ENCODE peak calls at places on chromosomes 16 and 17, in eight cellular contexts. One of them, this sample, is unnamed.

GRCh38 chr16:85136213-85136704 is 24.0 kb upstream of the CIBAR2 start:
- DNase-seq in foreskin fibroblast: peak
- DNase-seq in breast epithelium: no peak
- DNase-seq in body of pancreas: no peak
- DNase-seq in kidney: peak
- DNase-seq in CD4-positive, alpha-beta T cell: no peak
- DNase-seq in mucosa of descending colon: no peak
- DNase-seq in bronchial epithelial cell: no peak
- DNase-seq in this sample: peak

GRCh38 chr17:77927777-77928518 is 30.6 kb upstream of the TNRC6C start:
- DNase-seq in foreskin fibroblast: no peak
- DNase-seq in breast epithelium: no peak
- DNase-seq in body of pancreas: no peak
- DNase-seq in kidney: no peak
- DNase-seq in CD4-positive, alpha-beta T cell: no peak
- DNase-seq in mucosa of descending colon: no peak
- DNase-seq in bronchial epithelial cell: no peak
- DNase-seq in this sample: no peak

GRCh38 chr17:81277421-81277820 is 17.7 kb downstream of the SLC38A10 start:
- DNase-seq in foreskin fibroblast: peak
- DNase-seq in breast epithelium: no peak
- DNase-seq in body of pancreas: no peak
- DNase-seq in kidney: peak
- DNase-seq in CD4-positive, alpha-beta T cell: no peak
- DNase-seq in mucosa of descending colon: peak
- DNase-seq in bronchial epithelial cell: no peak
- DNase-seq in this sample: no peak

GRCh38 chr16:24525970-24526559 is 13.3 kb upstream of the RBBP6 start:
- DNase-seq in foreskin fibroblast: peak
- DNase-seq in breast epithelium: no peak
- DNase-seq in body of pancreas: peak
- DNase-seq in kidney: no peak
- DNase-seq in CD4-positive, alpha-beta T cell: no peak
- DNase-seq in mucosa of descending colon: no peak
- DNase-seq in bronchial epithelial cell: peak
- DNase-seq in this sample: no peak

GRCh38 chr17:68705331-68706166 is 104.4 kb upstream of the FAM20A start:
- DNase-seq in foreskin fibroblast: peak
- DNase-seq in breast epithelium: no peak
- DNase-seq in body of pancreas: no peak
- DNase-seq in kidney: no peak
- DNase-seq in CD4-positive, alpha-beta T cell: no peak
- DNase-seq in mucosa of descending colon: no peak
- DNase-seq in bronchial epithelial cell: no peak
- DNase-seq in this sample: no peak

GRCh38 chr17:73552300-73553088 is 91.8 kb downstream of the SDK2 start:
- DNase-seq in foreskin fibroblast: no peak
- DNase-seq in breast epithelium: no peak
- DNase-seq in body of pancreas: no peak
- DNase-seq in kidney: no peak
- DNase-seq in CD4-positive, alpha-beta T cell: no peak
- DNase-seq in mucosa of descending colon: no peak
- DNase-seq in bronchial epithelial cell: no peak
- DNase-seq in this sample: no peak

GRCh38 chr17:65013613-65014391 is 42.7 kb downstream of the GNA13 start:
- DNase-seq in foreskin fibroblast: peak
- DNase-seq in breast epithelium: no peak
- DNase-seq in body of pancreas: no peak
- DNase-seq in kidney: no peak
- DNase-seq in CD4-positive, alpha-beta T cell: no peak
- DNase-seq in mucosa of descending colon: no peak
- DNase-seq in bronchial epithelial cell: peak
- DNase-seq in this sample: peak

GRCh38 chr16:88807142-88807625 is 3.6 kb downstream of the CDT1 start:
- DNase-seq in foreskin fibroblast: no peak
- DNase-seq in breast epithelium: no peak
- DNase-seq in body of pancreas: no peak
- DNase-seq in kidney: peak
- DNase-seq in CD4-positive, alpha-beta T cell: no peak
- DNase-seq in mucosa of descending colon: no peak
- DNase-seq in bronchial epithelial cell: no peak
- DNase-seq in this sample: no peak

GRCh38 chr17:43732961-43733360 is 25.6 kb downstream of the SOST start:
- DNase-seq in foreskin fibroblast: peak
- DNase-seq in breast epithelium: no peak
- DNase-seq in body of pancreas: no peak
- DNase-seq in kidney: no peak
- DNase-seq in CD4-positive, alpha-beta T cell: no peak
- DNase-seq in mucosa of descending colon: no peak
- DNase-seq in bronchial epithelial cell: peak
- DNase-seq in this sample: no peak

GRCh38 chr16:84720180-84720579 is 20.4 kb downstream of the USP10 start:
- DNase-seq in foreskin fibroblast: peak
- DNase-seq in breast epithelium: no peak
- DNase-seq in body of pancreas: no peak
- DNase-seq in kidney: no peak
- DNase-seq in CD4-positive, alpha-beta T cell: no peak
- DNase-seq in mucosa of descending colon: no peak
- DNase-seq in bronchial epithelial cell: no peak
- DNase-seq in this sample: no peak

GRCh38 chr16:81494434-81494806 is 49.8 kb downstream of the CMIP start:
- DNase-seq in foreskin fibroblast: no peak
- DNase-seq in breast epithelium: no peak
- DNase-seq in body of pancreas: no peak
- DNase-seq in kidney: peak
- DNase-seq in CD4-positive, alpha-beta T cell: no peak
- DNase-seq in mucosa of descending colon: peak
- DNase-seq in bronchial epithelial cell: no peak
- DNase-seq in this sample: no peak

GRCh38 chr16:47872228-47872627 is 283.6 kb downstream of the ABCC12 start:
- DNase-seq in foreskin fibroblast: no peak
- DNase-seq in breast epithelium: no peak
- DNase-seq in body of pancreas: no peak
- DNase-seq in kidney: no peak
- DNase-seq in CD4-positive, alpha-beta T cell: no peak
- DNase-seq in mucosa of descending colon: no peak
- DNase-seq in bronchial epithelial cell: peak
- DNase-seq in this sample: no peak

GRCh38 chr17:35944151-35944550 is 638 bp upstream of the LYZL6 start:
- DNase-seq in foreskin fibroblast: peak
- DNase-seq in breast epithelium: no peak
- DNase-seq in body of pancreas: no peak
- DNase-seq in kidney: no peak
- DNase-seq in CD4-positive, alpha-beta T cell: no peak
- DNase-seq in mucosa of descending colon: no peak
- DNase-seq in bronchial epithelial cell: no peak
- DNase-seq in this sample: no peak

GRCh38 chr16:71627631-71628236 is 1.8 kb downstream of the MARVELD3 start:
- DNase-seq in foreskin fibroblast: no peak
- DNase-seq in breast epithelium: no peak
- DNase-seq in body of pancreas: peak
- DNase-seq in kidney: no peak
- DNase-seq in CD4-positive, alpha-beta T cell: no peak
- DNase-seq in mucosa of descending colon: peak
- DNase-seq in bronchial epithelial cell: no peak
- DNase-seq in this sample: no peak

GRCh38 chr16:47142469-47143328 is 1.0 kb downstream of the NETO2 start:
- DNase-seq in foreskin fibroblast: peak
- DNase-seq in breast epithelium: no peak
- DNase-seq in body of pancreas: peak
- DNase-seq in kidney: peak
- DNase-seq in CD4-positive, alpha-beta T cell: no peak
- DNase-seq in mucosa of descending colon: no peak
- DNase-seq in bronchial epithelial cell: peak
- DNase-seq in this sample: no peak

GRCh38 chr16:17777461-17777863 is 306.7 kb upstream of the XYLT1 start:
- DNase-seq in foreskin fibroblast: peak
- DNase-seq in breast epithelium: no peak
- DNase-seq in body of pancreas: no peak
- DNase-seq in kidney: no peak
- DNase-seq in CD4-positive, alpha-beta T cell: no peak
- DNase-seq in mucosa of descending colon: no peak
- DNase-seq in bronchial epithelial cell: no peak
- DNase-seq in this sample: no peak

GRCh38 chr16:67013823-67014640 is 14.9 kb upstream of the CBFB start:
- DNase-seq in foreskin fibroblast: peak
- DNase-seq in breast epithelium: peak
- DNase-seq in body of pancreas: peak
- DNase-seq in kidney: peak
- DNase-seq in CD4-positive, alpha-beta T cell: peak
- DNase-seq in mucosa of descending colon: peak
- DNase-seq in bronchial epithelial cell: peak
- DNase-seq in this sample: no peak

GRCh38 chr17:76138896-76139248 is 2.2 kb downstream of the FOXJ1 start:
- DNase-seq in foreskin fibroblast: no peak
- DNase-seq in breast epithelium: no peak
- DNase-seq in body of pancreas: no peak
- DNase-seq in kidney: no peak
- DNase-seq in CD4-positive, alpha-beta T cell: no peak
- DNase-seq in mucosa of descending colon: no peak
- DNase-seq in bronchial epithelial cell: no peak
- DNase-seq in this sample: no peak

GRCh38 chr17:62778990-62779681 is 29.0 kb downstream of the MARCHF10 start:
- DNase-seq in foreskin fibroblast: peak
- DNase-seq in breast epithelium: peak
- DNase-seq in body of pancreas: no peak
- DNase-seq in kidney: peak
- DNase-seq in CD4-positive, alpha-beta T cell: no peak
- DNase-seq in mucosa of descending colon: peak
- DNase-seq in bronchial epithelial cell: peak
- DNase-seq in this sample: no peak

GRCh38 chr17:76485569-76485968 is 15.7 kb downstream of the RHBDF2 start:
- DNase-seq in foreskin fibroblast: peak
- DNase-seq in breast epithelium: no peak
- DNase-seq in body of pancreas: no peak
- DNase-seq in kidney: no peak
- DNase-seq in CD4-positive, alpha-beta T cell: no peak
- DNase-seq in mucosa of descending colon: no peak
- DNase-seq in bronchial epithelial cell: no peak
- DNase-seq in this sample: no peak

DNA sequence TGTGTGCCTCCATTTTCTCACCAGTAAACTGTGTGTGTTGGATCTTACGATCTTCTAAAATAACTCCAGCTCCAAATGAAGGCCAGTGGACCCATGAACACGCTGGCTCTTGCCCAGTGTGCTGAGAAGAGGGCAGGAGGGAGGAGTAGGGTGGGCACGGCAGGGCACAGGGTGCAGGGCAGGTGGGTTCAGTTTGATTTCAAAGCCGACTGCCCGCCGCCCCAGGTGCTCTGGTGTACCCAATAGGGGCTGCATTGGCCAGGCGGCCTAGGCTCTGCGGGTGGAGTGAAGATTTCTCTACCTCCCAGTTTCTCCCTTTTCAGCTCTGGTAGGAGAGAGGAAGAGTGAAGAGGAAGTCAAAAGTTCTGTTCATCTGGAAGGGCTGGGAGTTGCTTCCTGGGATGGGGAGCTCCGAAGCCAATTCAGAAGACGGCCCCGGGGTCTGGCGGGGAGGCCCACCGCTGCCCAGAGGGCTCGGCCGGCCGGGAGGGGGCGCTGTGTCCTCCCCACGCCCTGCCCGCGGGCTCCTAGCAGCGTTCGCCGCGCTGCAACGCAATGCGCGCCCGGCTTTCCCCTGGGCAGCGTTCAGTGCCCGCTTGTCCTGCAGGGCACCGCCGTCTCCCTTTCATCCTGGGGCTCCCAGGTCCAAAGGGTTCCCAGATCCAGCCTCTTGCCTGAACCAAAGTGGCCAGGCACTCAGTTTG is 1.1 kb upstream of the CRHR1 start:
- DNase-seq in foreskin fibroblast: peak
- DNase-seq in breast epithelium: no peak
- DNase-seq in body of pancreas: peak
- DNase-seq in kidney: no peak
- DNase-seq in CD4-positive, alpha-beta T cell: no peak
- DNase-seq in mucosa of descending colon: no peak
- DNase-seq in bronchial epithelial cell: no peak
- DNase-seq in this sample: no peak
- TF ChIP-seq CTCF in foreskin fibroblast: no peak
- TF ChIP-seq CTCF in breast epithelium: no peak
- TF ChIP-seq CTCF in body of pancreas: peak
- TF ChIP-seq CTCF in kidney: peak
- TF ChIP-seq CTCF in CD4-positive, alpha-beta T cell: no peak
- TF ChIP-seq CTCF in mucosa of descending colon: no peak
- TF ChIP-seq CTCF in bronchial epithelial cell: peak
- TF ChIP-seq CTCF in this sample: no peak

GRCh38 chr17:56629450-56630187 is 36.1 kb downstream of the NOG start:
- DNase-seq in foreskin fibroblast: peak
- DNase-seq in breast epithelium: no peak
- DNase-seq in body of pancreas: no peak
- DNase-seq in kidney: no peak
- DNase-seq in CD4-positive, alpha-beta T cell: peak
- DNase-seq in mucosa of descending colon: no peak
- DNase-seq in bronchial epithelial cell: peak
- DNase-seq in this sample: no peak
- TF ChIP-seq CTCF in foreskin fibroblast: peak
- TF ChIP-seq CTCF in breast epithelium: no peak
- TF ChIP-seq CTCF in body of pancreas: no peak
- TF ChIP-seq CTCF in kidney: no peak
- TF ChIP-seq CTCF in CD4-positive, alpha-beta T cell: peak
- TF ChIP-seq CTCF in mucosa of descending colon: no peak
- TF ChIP-seq CTCF in bronchial epithelial cell: peak
- TF ChIP-seq CTCF in this sample: peak

DNA sequence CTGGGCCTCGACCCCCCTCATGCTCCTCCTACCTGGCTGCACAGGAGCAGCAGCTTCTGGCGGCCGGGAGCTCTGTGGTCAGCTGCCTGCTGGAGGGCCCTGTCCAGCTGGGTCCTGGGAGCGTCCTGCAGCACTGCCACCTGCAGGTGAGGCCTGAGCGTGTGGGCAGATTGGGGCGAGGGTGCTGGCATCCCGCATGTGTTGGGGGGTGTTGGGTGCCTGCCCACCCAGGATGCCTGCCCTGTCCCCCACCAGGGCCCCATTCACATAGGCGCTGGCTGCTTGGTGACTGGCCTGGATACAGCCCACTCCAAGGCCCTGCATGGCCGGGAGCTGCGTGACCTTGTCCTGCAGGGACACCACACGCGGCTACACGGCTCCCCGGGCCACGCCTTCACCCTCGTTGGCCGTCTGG is 16.5 kb downstream of the FCSK start:
- DNase-seq in foreskin fibroblast: peak
- DNase-seq in breast epithelium: no peak
- DNase-seq in body of pancreas: no peak
- DNase-seq in kidney: no peak
- DNase-seq in CD4-positive, alpha-beta T cell: no peak
- DNase-seq in mucosa of descending colon: peak
- DNase-seq in bronchial epithelial cell: no peak
- DNase-seq in this sample: no peak
- TF ChIP-seq CTCF in foreskin fibroblast: peak
- TF ChIP-seq CTCF in breast epithelium: no peak
- TF ChIP-seq CTCF in body of pancreas: no peak
- TF ChIP-seq CTCF in kidney: peak
- TF ChIP-seq CTCF in CD4-positive, alpha-beta T cell: no peak
- TF ChIP-seq CTCF in mucosa of descending colon: no peak
- TF ChIP-seq CTCF in bronchial epithelial cell: peak
- TF ChIP-seq CTCF in this sample: peak

DNA sequence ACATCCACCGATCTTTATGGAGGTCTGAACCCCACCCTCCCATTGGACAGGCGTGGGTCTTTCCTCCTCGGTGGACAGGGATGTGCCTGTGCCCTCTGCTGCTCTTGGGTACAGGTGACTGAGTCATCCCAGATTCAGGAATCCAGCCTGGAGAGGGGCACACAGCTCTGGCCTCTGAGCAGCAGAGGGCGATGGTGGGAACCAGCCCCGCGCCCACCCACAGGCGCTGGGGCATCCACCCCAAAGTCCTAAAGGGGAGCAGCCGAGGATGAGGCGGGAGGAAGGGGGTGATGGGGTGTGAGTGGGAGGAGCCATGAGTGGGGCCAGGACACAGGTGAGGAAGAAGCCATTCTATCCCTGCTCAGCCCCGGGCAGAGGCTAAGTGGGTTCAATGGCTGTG is 35.0 kb downstream of the ENGASE start:
- DNase-seq in foreskin fibroblast: no peak
- DNase-seq in breast epithelium: no peak
- DNase-seq in body of pancreas: no peak
- DNase-seq in kidney: no peak
- DNase-seq in CD4-positive, alpha-beta T cell: no peak
- DNase-seq in mucosa of descending colon: no peak
- DNase-seq in bronchial epithelial cell: no peak
- DNase-seq in this sample: no peak
- TF ChIP-seq CTCF in foreskin fibroblast: no peak
- TF ChIP-seq CTCF in breast epithelium: no peak
- TF ChIP-seq CTCF in body of pancreas: no peak
- TF ChIP-seq CTCF in kidney: no peak
- TF ChIP-seq CTCF in CD4-positive, alpha-beta T cell: no peak
- TF ChIP-seq CTCF in mucosa of descending colon: no peak
- TF ChIP-seq CTCF in bronchial epithelial cell: peak
- TF ChIP-seq CTCF in this sample: no peak